ENCODE peak calls at places on chromosomes 6 and 20, in nine cellular contexts. J is iPS-NIHi11; W is left ventricle myocardium inferior; M is RWPE1; A is omental fat pad; G is effector memory CD8-positive, alpha-beta T cell; F is iris pigment epithelial cell; O is nephron progenitor cell; K is stimulated activated CD4-positive, alpha-beta T cell treated with anti-CD3 and anti-CD28 coated beads, Interleukin-4, amount 100 ng/mL, for 1 hour. Y is an unnamed sample.

GRCh38 chr20:19688031-19688806 is 69.8 kb upstream of the RIN2 start:
- DNase-seq in W (peak), M (peak), J (peak), F (peak), O (peak), G (no peak), A (peak), K (no peak), Y (peak)

GRCh38 chr6:53916804-53917463 is 122.1 kb downstream of the LRRC1 start:
- DNase-seq in J (no peak), K (no peak), F (no peak), W (no peak), G (no peak), A (no peak), O (no peak), M (no peak), Y (no peak)

GRCh38 chr6:43608783-43609182 is 20.3 kb downstream of the GTPBP2 start:
- DNase-seq in W (no peak), J (no peak), F (no peak), M (no peak), O (no peak), K (no peak), G (no peak), A (no peak), Y (no peak)

GRCh38 chr20:45444050-45444449 is 25.5 kb upstream of the WFDC2 start:
- DNase-seq in K (no peak), G (peak), J (no peak), F (no peak), A (no peak), O (no peak), M (no peak), W (no peak), Y (no peak)

GRCh38 chr6:132060591-132060990 is 109.4 kb upstream of the CCN2 start:
- DNase-seq in W (no peak), G (no peak), F (peak), A (no peak), K (no peak), J (no peak), M (peak), O (no peak), Y (no peak)

GRCh38 chr20:4951299-4951698 is 50.0 kb downstream of the SLC23A2 start:
- DNase-seq in W (no peak), O (no peak), M (peak), F (peak), A (no peak), J (no peak), G (no peak), K (no peak), Y (peak)

GRCh38 chr6:55281215-55281614 is 46.1 kb upstream of the GFRAL start:
- DNase-seq in J (no peak), W (no peak), M (no peak), K (no peak), O (no peak), A (no peak), G (no peak), F (no peak), Y (no peak)

GRCh38 chr6:2209226-2209809 is 36.1 kb downstream of the GMDS start:
- DNase-seq in W (no peak), O (peak), A (no peak), M (peak), K (peak), J (peak), F (peak), G (no peak), Y (peak)

GRCh38 chr20:48845000-48845399 is 17.2 kb upstream of the PREX1 start:
- DNase-seq in F (peak), J (no peak), M (no peak), W (no peak), G (no peak), A (no peak), O (no peak), K (no peak), Y (no peak)

GRCh38 chr6:152098683-152099082 is 291.2 kb downstream of the ESR1 start:
- DNase-seq in M (no peak), O (no peak), K (no peak), G (no peak), W (no peak), F (no peak), A (no peak), J (no peak), Y (no peak)

GRCh38 chr6:161434921-161435411 is 161.1 kb upstream of the AGPAT4 start:
- DNase-seq in W (no peak), G (no peak), J (no peak), O (no peak), F (peak), M (peak), A (no peak), K (no peak), Y (no peak)

GRCh38 chr6:121548146-121548545 is 112.7 kb downstream of the GJA1 start:
- DNase-seq in W (no peak), M (no peak), J (no peak), F (no peak), O (no peak), G (no peak), A (no peak), K (no peak), Y (no peak)

GRCh38 chr6:11428895-11429294 is 108.7 kb upstream of the TMEM170B start:
- DNase-seq in W (no peak), M (no peak), O (no peak), G (no peak), K (no peak), A (no peak), F (peak), J (no peak), Y (peak)

GRCh38 chr6:35492664-35493284 is 4.1 kb downstream of the TEAD3 start:
- DNase-seq in A (no peak), K (no peak), G (no peak), W (peak), O (no peak), M (no peak), J (no peak), F (no peak), Y (no peak)

GRCh38 chr6:26477431-26477830 is 19.7 kb downstream of the BTN2A1 start:
- DNase-seq in W (no peak), F (no peak), M (no peak), J (no peak), K (no peak), G (no peak), O (no peak), A (no peak), Y (no peak)

GRCh38 chr6:140344149-140344913 is 969.9 kb upstream of the CITED2 start:
- DNase-seq in F (peak), K (no peak), J (no peak), A (no peak), O (no peak), M (peak), W (no peak), G (no peak), Y (no peak)

GRCh38 chr6:113873043-113873667 is 16.0 kb downstream of the MARCKS start:
- DNase-seq in F (no peak), O (no peak), M (no peak), G (no peak), K (no peak), A (no peak), W (peak), J (no peak), Y (no peak)

GRCh38 chr6:88970301-88970700 is 6.9 kb upstream of the RNGTT start:
- DNase-seq in A (no peak), F (no peak), W (no peak), O (no peak), M (no peak), K (no peak), G (no peak), J (no peak), Y (no peak)

GRCh38 chr20:1567392-1568165 is 10.1 kb upstream of the SIRPD start:
- DNase-seq in M (peak), W (no peak), K (no peak), A (no peak), F (peak), J (peak), G (no peak), O (no peak), Y (peak)

GRCh38 chr6:65399355-65400084 is 307.5 kb downstream of the EYS start:
- DNase-seq in G (no peak), O (no peak), A (no peak), W (no peak), K (no peak), J (no peak), M (no peak), F (no peak), Y (no peak)

GRCh38 chr6:126811307-126811706 is 307.2 kb upstream of the RSPO3 start:
- DNase-seq in O (no peak), A (no peak), F (peak), K (no peak), G (no peak), M (no peak), W (no peak), J (no peak), Y (no peak)

GRCh38 chr20:33761698-33762250 is 30.0 kb downstream of the ZNF341 start:
- DNase-seq in M (no peak), F (no peak), A (no peak), K (no peak), G (no peak), O (no peak), J (no peak), W (no peak), Y (no peak)

GRCh38 chr6:13537527-13537897 is 36.9 kb upstream of the SIRT5 start:
- DNase-seq in A (no peak), W (no peak), J (no peak), K (no peak), O (no peak), G (no peak), F (no peak), M (no peak), Y (no peak)

GRCh38 chr20:40284611-40285010 is 404.4 kb downstream of the MAFB start:
- DNase-seq in F (no peak), A (no peak), K (no peak), W (no peak), O (no peak), J (no peak), G (no peak), M (no peak), Y (no peak)

GRCh38 chr6:149513915-149514314 is 29.1 kb upstream of the ZC3H12D start:
- DNase-seq in M (no peak), J (no peak), W (no peak), F (no peak), A (no peak), O (no peak), K (no peak), G (no peak), Y (no peak)

GRCh38 chr20:59828478-59829414 is 104.7 kb downstream of the SYCP2 start:
- DNase-seq in A (no peak), G (no peak), K (no peak), F (no peak), W (no peak), M (no peak), J (no peak), O (no peak), Y (no peak)

GRCh38 chr6:157867155-157867559 is 44.1 kb downstream of the SNX9 start:
- DNase-seq in A (no peak), W (no peak), K (no peak), M (peak), J (no peak), O (no peak), G (no peak), F (peak), Y (no peak)

GRCh38 chr20:25076201-25076600 is 5.7 kb downstream of the VSX1 start:
- DNase-seq in M (no peak), F (no peak), K (no peak), W (no peak), J (no peak), G (no peak), A (no peak), O (no peak), Y (no peak)

GRCh38 chr6:51472745-51473483 is 614.5 kb downstream of the PKHD1 start:
- DNase-seq in A (no peak), W (no peak), O (no peak), F (no peak), K (no peak), M (peak), G (no peak), J (peak), Y (no peak)

Y was measured in NT2/D1.